ENCODE peak calls at places on chromosome 21, in seven cellular contexts. A is AG04449, W is HL-60, C is GM06990, N is HFF-Myc, Z is cardiac fibroblast, L is ovary. K is an unnamed sample.

GRCh38 chr21:38680401-38680800 is 125.3 kb upstream of the ETS2 start:
- DNase-seq in Z (peak; percentile 22), C (no peak), N (no peak), L (no peak), A (no peak), W (no peak), K (no peak)

GRCh38 chr21:40683349-40683748 is 163.6 kb downstream of the DSCAM start:
- DNase-seq in Z (no peak), W (no peak), N (no peak), C (no peak), A (no peak), L (no peak), K (no peak)

GRCh38 chr21:18970941-18971340 is 567.4 kb upstream of the TMPRSS15 start:
- DNase-seq in L (no peak), A (no peak), Z (no peak), C (no peak), N (no peak), W (no peak), K (peak; percentile 21)

GRCh38 chr21:37792046-37792445 is 124.2 kb downstream of the KCNJ6 start:
- DNase-seq in W (no peak), C (no peak), N (no peak), Z (peak; percentile 42), A (no peak), L (no peak), K (no peak)

GRCh38 chr21:38349111-38349746 is 92.4 kb downstream of the KCNJ15 start:
- DNase-seq in W (no peak), Z (peak; percentile 5), N (no peak), A (peak; percentile 40), C (no peak), L (no peak), K (no peak)

GRCh38 chr21:39867198-39867650 is at the start of gene PCP4:
- DNase-seq in L (peak; percentile 28), A (no peak), W (peak; percentile 30), C (no peak), N (no peak), Z (peak; percentile 19), K (peak; percentile 10)

GRCh38 chr21:29529139-29529538 is 230.4 kb downstream of the BACH1 start:
- DNase-seq in C (no peak), Z (no peak), N (no peak), W (no peak), L (no peak), A (no peak), K (no peak)

GRCh38 chr21:39972976-39973375 is 105.7 kb downstream of the PCP4 start:
- DNase-seq in L (no peak), N (no peak), C (no peak), A (no peak), Z (no peak), W (no peak), K (no peak)

GRCh38 chr21:37389456-37389855 is 22.9 kb downstream of the DYRK1A start:
- DNase-seq in Z (peak; percentile 31), L (no peak), W (no peak), A (no peak), N (no peak), C (no peak), K (no peak)

GRCh38 chr21:38740131-38740530 is 65.6 kb upstream of the ETS2 start:
- DNase-seq in C (no peak), N (no peak), L (no peak), W (no peak), Z (no peak), A (no peak), K (no peak)

GRCh38 chr21:39688010-39688409 is 57.0 kb upstream of the IGSF5 start:
- DNase-seq in A (no peak), C (no peak), N (no peak), W (no peak), Z (no peak), L (no peak), K (no peak)

GRCh38 chr21:46183910-46184624 is at the start of gene SPATC1L:
- DNase-seq in C (peak; percentile 85), A (no peak), N (no peak), W (peak; percentile 18), L (peak; percentile 83), Z (peak; percentile 90), K (peak; percentile 39)

GRCh38 chr21:46181953-46182547 is 2.2 kb downstream of the SPATC1L start:
- DNase-seq in W (no peak), L (peak; percentile 63), Z (no peak), N (no peak), A (no peak), C (no peak), K (no peak)

GRCh38 chr21:46180778-46181391 is 3.4 kb downstream of the SPATC1L start:
- DNase-seq in L (peak; percentile 38), C (no peak), N (no peak), Z (no peak), W (no peak), A (no peak), K (no peak)

GRCh38 chr21:46181436-46181835 is 2.8 kb downstream of the SPATC1L start:
- DNase-seq in L (no peak), W (no peak), Z (no peak), C (no peak), A (no peak), N (no peak), K (no peak)

GRCh38 chr21:46182548-46183336 is 1.5 kb downstream of the SPATC1L start:
- DNase-seq in W (no peak), Z (no peak), A (no peak), C (no peak), L (peak; percentile 74), N (no peak), K (no peak)
- H3K4me3 ChIP-seq in W (no peak overlapping the region), Z (no peak overlapping the region), A (no peak overlapping the region), C (no peak overlapping the region), L (no peak overlapping the region), N (peak overlapping the region; percentile 7), K (peak overlapping the region; percentile 46)

GRCh38 chr21:34517039-34517438 is 5.0 kb upstream of the KCNE1 start:
- DNase-seq in N (no peak), W (no peak), L (no peak), A (no peak), C (no peak), Z (no peak), K (no peak)

GRCh38 chr21:34514576-34515135 is 2.6 kb upstream of the KCNE1 start:
- DNase-seq in L (no peak), W (no peak), Z (no peak), N (no peak), C (no peak), A (no peak), K (no peak)

GRCh38 chr21:34519694-34520093 is 7.7 kb upstream of the KCNE1 start:
- DNase-seq in C (no peak), W (no peak), L (no peak), A (no peak), N (no peak), Z (no peak), K (no peak)

GRCh38 chr21:34519013-34519412 is 7.0 kb upstream of the KCNE1 start:
- DNase-seq in C (no peak), N (no peak), Z (no peak), W (no peak), L (no peak), A (no peak), K (no peak)

GRCh38 chr21:34517491-34518245 is 5.7 kb upstream of the KCNE1 start:
- DNase-seq in A (no peak), W (peak; percentile 92), N (no peak), C (no peak), L (no peak), Z (no peak), K (no peak)
- TF ChIP-seq CTCF in A (peak; percentile 26), W (peak; percentile 57), N (peak; percentile 11), C (peak; percentile 54), L (no peak), Z (no peak), K (no peak)

DNA sequence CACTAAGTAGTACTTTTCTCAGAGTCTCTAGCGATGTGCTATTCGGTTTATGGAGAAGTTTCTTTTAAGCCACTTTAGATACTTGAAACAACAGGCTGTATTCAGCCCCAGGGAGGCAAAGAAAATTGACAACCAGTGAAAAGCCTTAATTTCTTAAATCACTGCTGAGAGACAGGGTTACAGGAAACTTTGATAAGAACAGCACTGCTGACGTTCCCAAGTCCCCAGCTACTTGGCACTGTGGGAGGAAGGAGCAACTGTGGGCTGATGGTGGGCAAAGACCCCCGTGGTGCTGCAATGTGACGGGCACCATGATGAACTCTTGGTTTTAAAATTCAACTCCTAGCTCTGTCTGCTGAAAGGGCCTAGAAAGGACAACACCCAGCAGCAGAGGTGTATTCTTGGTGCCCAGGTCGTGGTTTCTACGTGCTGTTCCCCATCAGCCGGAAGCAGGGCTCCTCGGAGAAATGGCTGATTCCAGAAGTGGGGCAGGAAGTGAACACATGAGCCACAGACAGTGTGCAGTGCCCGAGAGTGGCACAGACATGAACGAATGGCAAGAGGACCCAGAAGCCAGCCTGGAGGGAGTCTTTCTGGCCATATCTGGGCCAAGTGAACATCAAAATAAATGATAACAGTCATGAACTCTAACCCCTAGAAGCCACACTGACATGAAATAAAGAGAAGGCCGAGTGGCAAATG is 5.3 kb downstream of the PTTG1IP start:
- DNase-seq in Z (no peak), C (no peak), W (peak; percentile 40), N (no peak), L (no peak), A (no peak), K (no peak)
- H3K4me3 ChIP-seq in Z (no peak overlapping the region), C (no peak overlapping the region), W (no peak overlapping the region), N (no peak overlapping the region), L (no peak overlapping the region), A (no peak overlapping the region), K (no peak overlapping the region)

DNA sequence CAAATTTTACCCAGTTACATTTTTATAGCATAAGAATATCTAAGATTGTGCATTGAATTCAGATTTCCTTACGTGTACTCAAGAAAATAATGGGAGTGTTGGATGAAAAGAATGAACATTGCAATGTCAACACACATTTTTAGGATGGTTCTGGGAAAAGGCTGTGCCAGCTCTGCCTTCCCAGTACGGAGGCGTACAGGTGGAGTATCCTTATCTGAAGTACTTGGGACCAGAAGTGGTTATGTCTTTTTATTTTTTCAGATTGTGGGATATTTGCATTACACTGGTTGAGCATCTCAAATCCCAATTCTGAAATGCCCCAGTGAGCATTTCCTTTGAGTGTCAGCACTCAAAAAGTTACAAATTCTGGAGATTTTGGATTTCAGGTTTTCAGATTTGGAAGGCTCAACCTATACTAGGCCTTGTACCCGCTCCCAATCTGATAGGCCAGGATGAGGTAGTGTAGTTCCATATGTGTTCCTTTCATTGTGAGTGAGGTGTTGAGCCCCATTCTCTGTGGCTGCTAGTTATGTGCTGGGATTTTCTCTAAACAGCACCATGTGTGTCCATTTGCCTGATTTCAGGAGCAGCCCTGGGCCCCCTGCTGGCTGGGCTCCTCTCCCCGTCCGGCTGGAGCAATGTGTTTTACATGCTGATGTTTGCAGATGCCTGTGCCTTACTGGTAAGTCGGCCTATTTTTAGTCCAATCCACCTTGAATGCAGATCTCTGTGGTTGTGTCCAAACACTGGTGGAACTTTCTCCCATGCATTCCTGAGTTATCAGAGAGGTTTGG is 60.8 kb downstream of the SLC37A1 start:
- DNase-seq in C (no peak), L (no peak), W (no peak), Z (peak; percentile 41), A (no peak), N (peak; percentile 39), K (no peak)
- TF ChIP-seq CTCF in C (no peak), L (no peak), W (no peak), Z (peak; percentile 49), A (peak; percentile 50), N (peak; percentile 74), K (peak; percentile 40)

GRCh38 chr21:43757601-43758000 is 18.5 kb downstream of the CSTB start:
- DNase-seq in N (no peak), A (no peak), W (no peak), C (no peak), L (peak; percentile 48), Z (no peak), K (no peak)
- H3K4me3 ChIP-seq in N (no peak overlapping the region), A (no peak overlapping the region), W (no peak overlapping the region), C (no peak overlapping the region), L (no peak overlapping the region), Z (no peak overlapping the region), K (no peak overlapping the region)